ENCODE peak calls at places on chromosomes 4 and X, in six cellular contexts. W is cardiac muscle cell, E is lower lobe of right lung, C is heart left ventricle, F is DND-41, K is pancreas. L is an unnamed sample.
A peak's percentile ranks its signal among the peaks of the same experiment; 100 is the strongest.

GRCh38 chr4:71974681-71975080 is 57.1 kb upstream of the NPFFR2 start:
- DNase-seq in C (no peak), K (no peak), W (peak; percentile 34), E (no peak), F (no peak), L (no peak)

GRCh38 chrX:66902081-66902480 is 263.2 kb upstream of the EDA2R start:
- DNase-seq in W (no peak), F (no peak), E (no peak), K (no peak), C (no peak), L (no peak)

GRCh38 chrX:68498508-68499379 is at the start of gene YIPF6:
- DNase-seq in W (peak; percentile 75), F (peak; percentile 72), E (peak; percentile 87), C (peak; percentile 82), K (peak; percentile 77), L (peak; percentile 84)

GRCh38 chrX:150225266-150225665 is 137.9 kb upstream of the MAMLD1 start:
- DNase-seq in C (no peak), K (no peak), E (no peak), W (no peak), F (no peak), L (no peak)

GRCh38 chrX:84144281-84144680 is 43.7 kb downstream of the RPS6KA6 start:
- DNase-seq in C (no peak), K (no peak), F (no peak), E (no peak), W (no peak), L (no peak)

GRCh38 chr4:88018471-88018870 is 11.0 kb downstream of the PKD2 start:
- DNase-seq in F (no peak), W (peak; percentile 87), E (no peak), K (no peak), C (peak; percentile 60), L (peak; percentile 12)

GRCh38 chrX:10636337-10636736 is 16.0 kb upstream of the MID1 start:
- DNase-seq in W (peak; percentile 78), C (peak; percentile 21), F (no peak), K (no peak), E (no peak), L (peak; percentile 32)

GRCh38 chr4:28921886-28922285 is 1798.3 kb upstream of the PCDH7 start:
- DNase-seq in C (no peak), K (no peak), W (no peak), F (no peak), E (no peak), L (no peak)

GRCh38 chrX:106220177-106220576 is 52.1 kb downstream of the PWWP3B start:
- DNase-seq in W (peak; percentile 7), F (no peak), K (no peak), E (no peak), C (no peak), L (no peak)

GRCh38 chr4:81257841-81258240 is 42.8 kb upstream of the PRKG2 start:
- DNase-seq in K (no peak), E (no peak), W (no peak), F (no peak), C (no peak), L (no peak)

GRCh38 chrX:71534773-71535544 is 2.1 kb downstream of the OGT start:
- DNase-seq in K (no peak), W (peak; percentile 7), E (no peak), C (no peak), F (no peak), L (no peak)

GRCh38 chr4:93178279-93178678 is 650.3 kb upstream of the ATOH1 start:
- DNase-seq in K (no peak), F (no peak), E (no peak), W (no peak), C (no peak), L (no peak)

GRCh38 chrX:87391742-87392141 is 125.9 kb upstream of the KLHL4 start:
- DNase-seq in F (no peak), K (no peak), C (no peak), E (no peak), W (no peak), L (no peak)

GRCh38 chr4:42151568-42152506 is 618 bp downstream of the BEND4 start:
- DNase-seq in K (no peak), C (peak; percentile 16), E (no peak), F (no peak), W (no peak), L (peak; percentile 69)

GRCh38 chr4:67161311-67161710 is 384.0 kb downstream of the CENPC start:
- DNase-seq in K (no peak), W (no peak), E (no peak), C (no peak), F (no peak), L (no peak)

GRCh38 chr4:7255488-7255881 is 63.1 kb downstream of the SORCS2 start:
- DNase-seq in K (no peak), W (no peak), E (no peak), F (no peak), C (no peak), L (no peak)

DNA sequence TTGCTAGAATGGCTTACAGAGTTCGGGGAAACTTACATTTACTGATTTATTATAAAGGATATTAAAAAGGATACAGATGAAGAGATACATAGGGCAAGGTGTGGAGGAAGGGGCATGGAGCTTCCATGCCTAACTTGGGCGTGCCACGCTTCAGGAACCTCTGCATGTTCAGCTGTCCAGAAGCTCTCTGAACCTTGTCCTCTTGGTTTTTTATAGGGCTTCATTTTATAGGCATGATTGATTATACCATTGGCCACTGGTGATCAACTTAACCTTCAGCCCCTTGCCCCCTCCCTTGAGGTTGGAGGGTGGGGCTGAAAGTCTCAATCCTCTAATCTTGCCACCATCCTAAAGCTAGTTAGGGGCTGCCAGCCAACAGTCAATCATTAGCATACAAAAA is 10.7 kb downstream of the SMAD1 start:
- DNase-seq in E (no peak), W (no peak), F (no peak), K (no peak), C (no peak), L (peak; percentile 39)
- H3K4me1 ChIP-seq in E (peaks cover 31% of the 10 kb centered on the region), W (peaks cover 19% of the 10 kb centered on the region), F (no peaks in the 10 kb centered on the region), K (no peaks in the 10 kb centered on the region), C (peaks cover 47% of the 10 kb centered on the region), L (peaks cover 17% of the 10 kb centered on the region)

GRCh38 chr4:113146876-113147358 is 97.5 kb downstream of the ANK2 start:
- DNase-seq in C (no peak), F (peak; percentile 30), W (peak; percentile 15), K (peak; percentile 34), E (no peak), L (no peak)
- H3K4me3 ChIP-seq in C (peak overlapping the region; percentile 42), F (no peak overlapping the region), W (peak overlapping the region; percentile 27), K (peak overlapping the region; percentile 30), E (peak overlapping the region; percentile 37), L (no peak overlapping the region)

GRCh38 chr4:131638776-131639175 is 1510.3 kb upstream of the PCDH10 start:
- DNase-seq in F (no peak), W (no peak), K (no peak), E (no peak), C (no peak), L (no peak)

GRCh38 chr4:131635191-131635590 is 1513.9 kb upstream of the PCDH10 start:
- DNase-seq in W (no peak), F (no peak), E (no peak), C (no peak), K (no peak), L (no peak)

GRCh38 chr4:131632877-131633276 is 1516.2 kb upstream of the PCDH10 start:
- DNase-seq in F (no peak), W (no peak), E (no peak), K (no peak), C (no peak), L (no peak)
- H3K4me1 ChIP-seq in F (no peaks in the 10 kb centered on the region), W (no peaks in the 10 kb centered on the region), E (no peaks in the 10 kb centered on the region), K (no peaks in the 10 kb centered on the region), C (no peaks in the 10 kb centered on the region), L (no peaks in the 10 kb centered on the region)

DNA sequence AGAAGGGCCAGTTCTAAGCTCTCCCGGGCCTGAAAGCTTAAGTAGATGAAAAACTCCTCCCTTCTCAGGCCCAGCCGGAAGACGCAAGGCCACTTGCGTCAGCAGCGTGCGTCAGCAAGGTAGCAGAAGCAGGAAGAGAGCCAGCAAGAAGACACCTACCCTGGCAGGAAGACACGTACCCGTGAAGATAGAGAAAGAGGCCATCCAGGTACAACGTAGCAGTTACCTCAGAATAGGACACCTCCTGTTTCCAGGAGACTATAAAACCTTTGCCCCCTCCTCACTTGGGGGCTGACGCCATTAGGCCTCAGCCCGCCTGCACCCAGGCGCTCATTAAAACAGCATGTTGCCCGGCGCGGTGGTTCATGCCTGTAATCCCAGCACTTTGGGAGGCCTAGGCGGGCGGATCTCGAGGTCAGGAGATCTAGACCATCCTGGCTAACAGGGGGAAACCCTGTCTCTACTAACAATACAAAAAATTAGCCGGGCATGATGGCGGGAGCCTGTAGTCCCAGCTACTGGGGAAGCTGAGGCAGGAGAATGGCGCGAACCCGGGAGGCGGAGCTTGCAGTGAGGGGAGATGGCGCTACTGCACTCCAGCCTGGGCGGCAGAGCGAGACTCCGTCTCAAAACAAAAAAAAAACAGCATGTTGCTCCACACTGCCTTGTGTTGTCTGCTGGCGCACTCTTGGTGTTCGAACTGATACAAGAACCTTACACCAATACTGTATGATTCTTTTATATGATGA is 242.7 kb upstream of the NWD2 start:
- DNase-seq in E (no peak), C (no peak), W (no peak), F (no peak), K (no peak), L (no peak)
- H3K4me3 ChIP-seq in E (no peak overlapping the region), C (no peak overlapping the region), W (no peak overlapping the region), F (no peak overlapping the region), K (no peak overlapping the region), L (no peak overlapping the region)

DNA sequence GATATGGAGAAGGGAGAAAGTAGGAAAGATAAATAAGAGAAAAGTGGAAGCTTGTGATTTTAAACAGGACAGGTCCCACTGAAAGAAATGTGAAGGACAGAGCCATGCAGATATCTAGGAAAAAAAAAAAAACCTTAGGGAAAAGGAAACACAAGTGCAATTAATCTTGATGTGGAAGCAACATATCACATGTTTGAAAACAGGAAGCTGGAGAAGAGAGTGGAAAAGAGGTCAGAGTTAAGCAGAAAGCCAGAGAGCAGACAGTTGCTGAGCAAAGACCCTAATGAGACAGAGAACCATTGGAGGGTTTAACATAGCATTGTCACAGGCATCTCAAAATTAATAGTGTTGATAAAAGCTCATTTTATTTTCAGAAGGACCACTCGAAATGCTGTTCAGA is 89.7 kb downstream of the SPOCK3 start:
- DNase-seq in K (no peak), W (no peak), E (no peak), C (no peak), F (no peak), L (no peak)
- H3K4me1 ChIP-seq in K (no peaks in the 10 kb centered on the region), W (no peaks in the 10 kb centered on the region), E (no peaks in the 10 kb centered on the region), C (no peaks in the 10 kb centered on the region), F (no peaks in the 10 kb centered on the region), L (no peaks in the 10 kb centered on the region)

GRCh38 chrX:79079477-79079876 is 65.0 kb upstream of the GPR174 start:
- DNase-seq in E (no peak), W (no peak), K (no peak), F (no peak), C (no peak), L (no peak)
- H3K4me3 ChIP-seq in E (no peak overlapping the region), W (no peak overlapping the region), K (no peak overlapping the region), F (no peak overlapping the region), C (no peak overlapping the region), L (no peak overlapping the region)

DNA sequence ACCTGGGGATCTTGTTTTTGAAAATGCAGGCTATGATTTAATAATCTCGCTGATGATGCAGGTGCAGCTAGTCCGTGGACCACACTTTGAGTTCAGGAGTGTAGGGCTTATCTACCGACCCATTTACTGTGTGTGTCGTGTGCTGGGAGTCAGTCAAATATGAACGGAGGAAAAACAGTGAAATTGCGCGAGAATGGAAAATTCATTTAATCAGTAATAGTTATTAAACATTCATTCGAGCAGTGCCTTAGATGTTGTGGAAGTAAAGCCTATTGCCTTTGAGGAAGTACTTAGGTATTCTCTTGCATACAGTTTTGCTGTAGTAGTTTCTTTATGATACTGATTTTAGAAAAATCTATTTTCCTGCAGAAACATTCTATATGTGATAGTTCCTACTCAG is 725 bp downstream of the RAB33B start:
- DNase-seq in K (no peak), C (no peak), W (no peak), F (no peak), E (no peak), L (no peak)
- H3K4me1 ChIP-seq in K (peaks cover 5% of the 10 kb centered on the region), C (peaks cover 32% of the 10 kb centered on the region), W (peaks cover 14% of the 10 kb centered on the region), F (peaks cover 50% of the 10 kb centered on the region), E (peaks cover 55% of the 10 kb centered on the region), L (peaks cover 21% of the 10 kb centered on the region)

L was measured in mucosa of descending colon.